ENCODE peak calls at places on chromosomes 6 and 20, in four cellular contexts. L is activated B cell treated with CpG ODN at 0.5 μM for 24 hours, Z is AG04449, H is astrocyte. D is an unnamed sample.

GRCh38 chr6:37279366-37280134 is 21.6 kb upstream of the TMEM217 start:
- DNase-seq in L (no peak), Z (no peak), H (peak), D (peak)

GRCh38 chr6:1327630-1328029 is 15.7 kb downstream of the FOXQ1 start:
- DNase-seq in L (no peak), Z (no peak), H (no peak), D (no peak)

GRCh38 chr6:132666118-132666517 is 7.1 kb upstream of the TAAR1 start:
- DNase-seq in L (no peak), Z (no peak), H (no peak), D (no peak)

GRCh38 chr20:1328680-1329330 is at the start of gene SDCBP2:
- DNase-seq in L (peak), Z (no peak), H (no peak), D (no peak)

GRCh38 chr6:143339223-143339622 is 111.3 kb downstream of the ADAT2 start:
- DNase-seq in L (no peak), Z (no peak), H (no peak), D (no peak)

GRCh38 chr6:113829702-113830058 is 27.5 kb upstream of the MARCKS start:
- DNase-seq in L (no peak), Z (peak), H (peak), D (peak)

GRCh38 chr6:139406577-139407343 is 32.3 kb upstream of the CITED2 start:
- DNase-seq in L (no peak), Z (no peak), H (peak), D (no peak)

GRCh38 chr6:26521485-26522391 is 16.4 kb upstream of the HMGN4 start:
- DNase-seq in L (peak), Z (no peak), H (peak), D (no peak)

GRCh38 chr6:6351626-6352025 is 31.2 kb upstream of the F13A1 start:
- DNase-seq in L (no peak), Z (no peak), H (no peak), D (no peak)

GRCh38 chr6:41271901-41272395 is 14.5 kb downstream of the TREM1 start:
- DNase-seq in L (no peak), Z (no peak), H (no peak), D (no peak)

GRCh38 chr6:91082311-91082803 is 495.5 kb upstream of the MAP3K7 start:
- DNase-seq in L (no peak), Z (peak), H (peak), D (no peak)

GRCh38 chr6:10315034-10315433 is 99.8 kb downstream of the TFAP2A start:
- DNase-seq in L (no peak), Z (no peak), H (no peak), D (no peak)

GRCh38 chr6:11380969-11381744 is 148.7 kb upstream of the NEDD9 start:
- DNase-seq in L (no peak), Z (no peak), H (peak), D (peak)

GRCh38 chr6:161439093-161439492 is 165.2 kb upstream of the AGPAT4 start:
- DNase-seq in L (no peak), Z (peak), H (peak), D (no peak)

GRCh38 chr6:158760618-158761250 is 58.4 kb downstream of the EZR start:
- DNase-seq in L (no peak), Z (no peak), H (no peak), D (no peak)

GRCh38 chr6:70724524-70724923 is 56.8 kb downstream of the SMAP1 start:
- DNase-seq in L (no peak), Z (no peak), H (no peak), D (no peak)

GRCh38 chr6:107237992-107238660 is 122.8 kb upstream of the BEND3 start:
- DNase-seq in L (no peak), Z (no peak), H (peak), D (no peak)

GRCh38 chr6:11083491-11083890 is 10.1 kb upstream of the SMIM13 start:
- DNase-seq in L (no peak), Z (no peak), H (peak), D (no peak)

GRCh38 chr6:1286972-1287600 is 24.8 kb upstream of the FOXQ1 start:
- DNase-seq in L (no peak), Z (no peak), H (peak), D (peak)

GRCh38 chr6:136036601-136037000 is 185.1 kb downstream of the PDE7B start:
- DNase-seq in L (no peak), Z (no peak), H (no peak), D (no peak)

GRCh38 chr6:63487123-63487813 is 85.0 kb upstream of the LOC128125822 start:
- DNase-seq in L (no peak), Z (no peak), H (no peak), D (no peak)

GRCh38 chr6:150770631-150771030 is 94.9 kb upstream of the MTHFD1L start:
- DNase-seq in L (no peak), Z (no peak), H (peak), D (no peak)

GRCh38 chr6:136717297-136717990 is 74.8 kb downstream of the MAP3K5 start:
- DNase-seq in L (no peak), Z (no peak), H (peak), D (no peak)

GRCh38 chr6:107246972-107247615 is 131.8 kb upstream of the BEND3 start:
- DNase-seq in L (no peak), Z (no peak), H (no peak), D (no peak)

GRCh38 chr6:88633782-88634181 is 329.6 kb downstream of the RNGTT start:
- DNase-seq in L (no peak), Z (no peak), H (no peak), D (no peak)

GRCh38 chr20:438581-439469 is 23.5 kb downstream of the TBC1D20 start:
- DNase-seq in L (no peak), Z (no peak), H (no peak), D (no peak)

GRCh38 chr20:8424986-8425385 is 292.9 kb downstream of the PLCB1 start:
- DNase-seq in L (no peak), Z (no peak), H (no peak), D (no peak)

GRCh38 chr6:148559848-148560433 is 186.9 kb upstream of the UST start:
- DNase-seq in L (peak), Z (no peak), H (peak), D (no peak)

GRCh38 chr6:137234505-137234863 is 15.3 kb upstream of the IFNGR1 start:
- DNase-seq in L (no peak), Z (no peak), H (no peak), D (no peak)

GRCh38 chr6:141464490-141464889 is 668.2 kb upstream of the GJE1 start:
- DNase-seq in L (no peak), Z (no peak), H (peak), D (peak)

DNA sequence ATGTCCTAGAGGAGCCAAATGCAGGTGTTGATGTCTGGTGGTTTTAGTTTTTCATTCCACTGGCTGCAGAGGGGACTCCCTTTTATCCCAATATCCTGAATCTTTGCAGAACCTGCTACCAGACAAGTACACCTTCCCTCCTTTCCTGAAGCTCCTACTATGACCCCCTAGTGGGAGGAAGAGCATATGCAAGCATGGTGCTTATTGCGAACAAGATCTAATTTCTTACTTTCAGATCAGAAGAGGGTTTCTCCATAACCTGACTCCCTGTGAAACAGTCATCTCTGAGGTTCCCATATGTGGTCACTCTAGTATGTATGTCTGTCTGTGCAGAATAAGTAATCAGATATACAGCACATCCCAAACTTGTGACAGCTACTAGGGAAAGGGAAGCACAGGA is 277.2 kb downstream of the ARHGAP18 start:
- DNase-seq in L (no peak), Z (no peak), H (no peak), D (no peak)
- TF ChIP-seq CTCF in L (no peak), Z (no peak), H (no peak), D (peak)

DNA sequence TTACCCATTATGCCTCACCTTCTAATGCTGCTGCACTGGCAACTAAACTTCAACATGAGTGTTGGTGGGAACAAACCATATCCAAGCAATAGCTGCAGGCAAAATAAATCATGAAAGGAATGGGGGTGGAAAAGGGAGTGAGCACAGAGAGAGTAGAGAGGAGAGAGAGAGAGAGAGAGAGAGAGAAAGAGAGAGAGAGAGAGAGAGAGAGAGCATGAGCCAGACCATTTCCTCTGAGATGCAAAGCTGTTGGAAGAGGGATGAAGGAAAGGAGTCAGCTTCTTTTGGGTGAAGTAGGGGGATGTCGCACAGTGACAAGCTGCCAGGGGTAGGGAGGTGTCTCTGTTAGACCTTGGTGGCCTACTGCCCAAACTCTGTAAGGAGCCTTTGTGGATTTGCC is 17.5 kb downstream of the BTBD3 start:
- DNase-seq in L (no peak), Z (no peak), H (no peak), D (no peak)
- TF ChIP-seq CTCF in L (no peak), Z (no peak), H (no peak), D (no peak)

GRCh38 chr20:2804041-2804828 is 3.8 kb upstream of the CPXM1 start:
- DNase-seq in L (no peak), Z (no peak), H (no peak), D (no peak)

GRCh38 chr20:2807019-2807418 is 6.6 kb upstream of the CPXM1 start:
- DNase-seq in L (no peak), Z (no peak), H (no peak), D (no peak)

GRCh38 chr20:2804921-2805681 is 4.7 kb upstream of the CPXM1 start:
- DNase-seq in L (no peak), Z (no peak), H (no peak), D (no peak)

GRCh38 chr20:2805682-2806350 is 5.4 kb upstream of the CPXM1 start:
- DNase-seq in L (no peak), Z (no peak), H (peak), D (peak)

DNA sequence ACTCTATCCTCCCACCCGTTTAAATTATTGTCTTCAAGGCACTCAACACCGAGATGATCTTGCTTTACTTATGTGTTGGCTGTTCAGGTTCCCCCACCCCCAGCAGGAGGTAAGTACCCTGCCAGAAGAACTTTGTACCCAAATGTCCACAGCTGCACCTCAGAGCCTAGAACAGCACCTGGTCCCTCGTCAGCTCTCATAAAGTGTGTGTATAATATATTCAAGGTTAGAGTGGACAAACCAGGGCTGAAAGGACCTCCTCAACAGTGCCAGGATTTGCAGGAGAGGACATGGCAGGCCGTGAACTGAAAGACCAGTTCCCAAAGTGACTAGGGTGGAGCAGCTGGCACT is 5.9 kb upstream of the CPXM1 start:
- DNase-seq in L (no peak), Z (no peak), H (no peak), D (no peak)
- TF ChIP-seq CTCF in L (no peak), Z (no peak), H (no peak), D (no peak)

GRCh38 chr6:44113396-44113795 is 13.9 kb downstream of the MRPL14 start:
- DNase-seq in L (no peak), Z (no peak), H (no peak), D (no peak)
- TF ChIP-seq CTCF in L (no peak), Z (peak), H (peak), D (peak)

GRCh38 chr6:3991941-3992340 is 87.0 kb downstream of the FAM217A start:
- DNase-seq in L (no peak), Z (no peak), H (no peak), D (no peak)
- TF ChIP-seq CTCF in L (no peak), Z (no peak), H (no peak), D (no peak)